ENCODE peak calls at places on chromosomes 4 and X, in ten cellular contexts. D is A549, Z is lower lobe of right lung, R is adipocyte, C is fibroblast of mammary gland, Y is MG63, J is foreskin fibroblast, X is brain microvascular endothelial cell, B is heart left ventricle, O is psoas muscle. I is an unnamed sample.

GRCh38 chr4:67134616-67135015 is 410.7 kb downstream of the CENPC start:
- DNase-seq in C (no peak), O (no peak), X (peak; percentile 11), B (no peak), Y (no peak), R (peak; percentile 17), J (no peak), D (no peak), Z (no peak), I (no peak)

GRCh38 chr4:151690884-151691283 is 69.9 kb downstream of the GATB start:
- DNase-seq in O (no peak), Y (no peak), R (peak; percentile 71), B (no peak), C (peak; percentile 50), X (no peak), D (no peak), Z (no peak), J (peak; percentile 43), I (peak; percentile 20)

GRCh38 chr4:25351777-25352421 is 25.2 kb upstream of the ANAPC4 start:
- DNase-seq in O (no peak), B (no peak), X (peak; percentile 54), J (peak; percentile 56), C (peak; percentile 35), Y (no peak), Z (no peak), D (no peak), R (peak; percentile 42), I (peak; percentile 42)

GRCh38 chrX:83469551-83469950 is 38.5 kb upstream of the POU3F4 start:
- DNase-seq in J (no peak), R (peak; percentile 23), D (peak; percentile 0), C (peak; percentile 5), O (no peak), B (no peak), Z (no peak), X (no peak), Y (peak; percentile 1), I (no peak)

GRCh38 chr4:52244773-52245360 is 193.8 kb downstream of the SPATA18 start:
- DNase-seq in D (no peak), O (no peak), J (peak; percentile 10), X (no peak), B (no peak), Z (no peak), Y (no peak), C (no peak), R (no peak), I (no peak)

GRCh38 chr4:6492027-6492590 is 19.7 kb upstream of the PPP2R2C start:
- DNase-seq in J (no peak), R (no peak), X (no peak), B (no peak), D (no peak), Y (no peak), Z (no peak), O (no peak), C (no peak), I (no peak)

GRCh38 chr4:8214091-8214490 is 15.0 kb downstream of the SH3TC1 start:
- DNase-seq in Z (no peak), D (no peak), J (no peak), B (no peak), R (no peak), Y (no peak), C (no peak), O (no peak), X (no peak), I (no peak)

GRCh38 chrX:53188763-53189162 is 36.2 kb downstream of the KDM5C start:
- DNase-seq in X (peak; percentile 5), J (peak; percentile 29), B (no peak), O (no peak), Z (no peak), D (no peak), Y (no peak), C (peak; percentile 18), R (no peak), I (no peak)

GRCh38 chr4:47315346-47315745 is 148.2 kb downstream of the COMMD8 start:
- DNase-seq in Z (no peak), D (no peak), R (peak; percentile 21), Y (no peak), J (peak; percentile 68), B (no peak), C (peak; percentile 72), O (no peak), X (peak; percentile 16), I (peak; percentile 3)

GRCh38 chr4:105998210-105998609 is 102.9 kb downstream of the NPNT start:
- DNase-seq in X (no peak), Z (no peak), R (no peak), D (no peak), C (no peak), O (no peak), J (no peak), B (no peak), Y (no peak), I (no peak)

GRCh38 chr4:177077095-177077494 is 232.6 kb upstream of the NEIL3 start:
- DNase-seq in Y (no peak), B (no peak), D (no peak), O (no peak), Z (no peak), C (no peak), J (no peak), R (no peak), X (no peak), I (no peak)

GRCh38 chr4:52234539-52235174 is 183.6 kb downstream of the SPATA18 start:
- DNase-seq in X (peak; percentile 17), D (peak; percentile 8), O (no peak), Y (no peak), R (peak; percentile 77), B (no peak), Z (no peak), C (peak; percentile 69), J (peak; percentile 72), I (peak; percentile 61)

GRCh38 chrX:7215842-7216241 is 67.9 kb upstream of the PUDP start:
- DNase-seq in R (no peak), C (peak; percentile 13), J (peak; percentile 71), X (no peak), B (no peak), O (no peak), D (no peak), Z (no peak), Y (no peak), I (no peak)

GRCh38 chrX:106802388-106803275 is at the start of gene TBC1D8B:
- DNase-seq in J (peak; percentile 93), D (peak; percentile 80), B (peak; percentile 80), R (peak; percentile 91), Y (peak; percentile 77), O (peak; percentile 79), X (peak; percentile 89), Z (peak; percentile 73), C (peak; percentile 93), I (peak; percentile 92)

GRCh38 chr4:53039741-53040458 is 177.8 kb downstream of the RASL11B start:
- DNase-seq in X (no peak), O (no peak), J (no peak), C (no peak), Z (no peak), R (no peak), Y (no peak), B (no peak), D (no peak), I (peak; percentile 30)

GRCh38 chr4:151418385-151418784 is 9.4 kb downstream of the FHIP1A start:
- DNase-seq in J (peak; percentile 87), C (peak; percentile 88), O (no peak), Y (peak; percentile 42), D (no peak), Z (no peak), B (no peak), R (peak; percentile 84), X (peak; percentile 70), I (peak; percentile 49)

GRCh38 chr4:134740290-134740689 is 538.7 kb upstream of the PABPC4L start:
- DNase-seq in B (no peak), Y (no peak), D (no peak), Z (no peak), X (no peak), O (no peak), J (no peak), C (no peak), R (no peak), I (no peak)

GRCh38 chr4:139582044-139582443 is 26.0 kb upstream of the SETD7 start:
- DNase-seq in B (no peak), X (no peak), C (peak; percentile 39), R (peak; percentile 48), O (no peak), Z (no peak), J (peak; percentile 25), D (no peak), Y (no peak), I (no peak)

GRCh38 chr4:181525641-181526040 is 717.6 kb upstream of the TENM3 start:
- DNase-seq in O (no peak), J (no peak), X (no peak), B (no peak), Z (no peak), D (no peak), Y (no peak), R (no peak), C (no peak), I (no peak)

GRCh38 chrX:72714471-72714916 is 388 bp upstream of the PHKA1 start:
- DNase-seq in B (peak; percentile 62), Z (peak; percentile 65), O (peak; percentile 90), Y (peak; percentile 80), C (peak; percentile 77), R (peak; percentile 78), J (peak; percentile 87), D (peak; percentile 41), X (peak; percentile 37), I (peak; percentile 75)

GRCh38 chrX:33188286-33188685 is 23.1 kb downstream of the DMD start:
- DNase-seq in R (no peak), B (no peak), C (no peak), X (no peak), Z (no peak), D (no peak), J (no peak), Y (no peak), O (no peak), I (no peak)
- H3K4me3 ChIP-seq in R (no peak overlapping the region), B (no peak overlapping the region), C (no peak overlapping the region), X (no peak overlapping the region), Z (no peak overlapping the region), D (no peak overlapping the region), J (no peak overlapping the region), Y (no peak overlapping the region), O (no peak overlapping the region), I (no peak overlapping the region)

GRCh38 chr4:183588169-183588675 is 70.8 kb downstream of the RWDD4 start:
- DNase-seq in X (no peak), O (peak; percentile 74), D (no peak), Z (no peak), Y (no peak), R (peak; percentile 8), J (peak; percentile 67), B (no peak), C (peak; percentile 77), I (peak; percentile 83)
- H3K4me3 ChIP-seq in X (no peak overlapping the region), O (peak overlapping the region; percentile 45), D (no peak overlapping the region), Z (no peak overlapping the region), Y (no peak overlapping the region), R (peak overlapping the region; percentile 43), J (peak overlapping the region; percentile 37), B (no peak overlapping the region), C (no peak overlapping the region), I (peak overlapping the region; percentile 36)

GRCh38 chr4:173526724-173527102 is 3.3 kb downstream of the HAND2 start:
- DNase-seq in R (peak; percentile 40), O (no peak), Y (no peak), X (no peak), J (no peak), B (no peak), Z (no peak), D (no peak), C (no peak), I (no peak)
- H3K4me3 ChIP-seq in R (peak overlapping the region; percentile 95), O (no peak overlapping the region), Y (no peak overlapping the region), X (no peak overlapping the region), J (peak overlapping the region; percentile 58), B (peak overlapping the region; percentile 54), Z (no peak overlapping the region), D (no peak overlapping the region), C (peak overlapping the region; percentile 92), I (peak overlapping the region; percentile 97)

GRCh38 chrX:101347859-101348451 is 587 bp downstream of the TIMM8A start:
- DNase-seq in R (peak; percentile 46), Z (no peak), Y (no peak), D (peak; percentile 35), B (no peak), C (peak; percentile 22), X (no peak), O (no peak), J (peak; percentile 21), I (peak; percentile 42)

GRCh38 chrX:101348452-101349222 is at the start of gene TIMM8A:
- DNase-seq in O (peak; percentile 90), Z (peak; percentile 87), J (peak; percentile 88), X (peak; percentile 63), B (peak; percentile 80), Y (peak; percentile 82), R (peak; percentile 87), C (peak; percentile 64), D (peak; percentile 82), I (peak; percentile 63)
- H3K4me3 ChIP-seq in O (peak within 1 kb of the TSS; percentile 83), Z (peak within 1 kb of the TSS; percentile 67), J (peak within 1 kb of the TSS; percentile 79), X (peak within 1 kb of the TSS; percentile 75), B (peak within 1 kb of the TSS; percentile 41), Y (peak within 1 kb of the TSS; percentile 92), R (peak within 1 kb of the TSS; percentile 92), C (peak within 1 kb of the TSS; percentile 74), D (peak within 1 kb of the TSS; percentile 85), I (peak within 1 kb of the TSS; percentile 80)